ENCODE peak calls at places on chromosomes 3 and 15, in four cellular contexts. M is heart left ventricle, G is EL, C is neural crest cell. Y is an unnamed sample.

GRCh38 chr3:56773588-56774330 is 28.0 kb downstream of the ARHGEF3 start:
- DNase-seq in M (no peak), G (no peak), C (no peak), Y (no peak)

GRCh38 chr3:71582612-71583568 is 638 bp downstream of the FOXP1 start:
- DNase-seq in M (peak), G (peak), C (peak), Y (peak)

GRCh38 chr15:56805466-56806146 is 72.3 kb upstream of the ZNF280D start:
- DNase-seq in M (no peak), G (peak), C (no peak), Y (no peak)

GRCh38 chr3:176906046-176906905 is 291.0 kb downstream of the TBL1XR1 start:
- DNase-seq in M (no peak), G (peak), C (no peak), Y (no peak)

GRCh38 chr15:73965730-73966103 is 26.4 kb downstream of the STOML1 start:
- DNase-seq in M (no peak), G (peak), C (no peak), Y (no peak)

GRCh38 chr3:71703796-71704195 is 21.4 kb downstream of the EIF4E3 start:
- DNase-seq in M (no peak), G (no peak), C (no peak), Y (no peak)

GRCh38 chr3:133675631-133676335 is 14.0 kb upstream of the TOPBP1 start:
- DNase-seq in M (no peak), G (no peak), C (no peak), Y (no peak)

GRCh38 chr15:29921130-29921601 is 98.9 kb upstream of the TJP1 start:
- DNase-seq in M (no peak), G (no peak), C (no peak), Y (no peak)

GRCh38 chr15:66684136-66684681 is 17.8 kb upstream of the SMAD6 start:
- DNase-seq in M (no peak), G (no peak), C (no peak), Y (no peak)

GRCh38 chr3:50661321-50661837 is 13.3 kb upstream of the DOCK3 start:
- DNase-seq in M (no peak), G (no peak), C (no peak), Y (no peak)

Y was measured in aorta.